ENCODE peak calls at places on chromosomes 12 and 14, in six cellular contexts. Z, W, Y, N, F and T are unnamed samples.

GRCh38 chr12:97283297-97283696 is 179.3 kb upstream of the RMST start:
- DNase-seq in N (no peak), Y (no peak), Z (no peak), F (no peak), W (no peak), T (no peak)

GRCh38 chr12:132710062-132710421 is 600 bp upstream of the PGAM5 start:
- DNase-seq in N (no peak), F (no peak), Z (no peak), W (no peak), Y (no peak), T (no peak)

GRCh38 chr14:53953002-53953827 is 3.4 kb downstream of the BMP4 start:
- DNase-seq in W (peak), Y (peak), Z (peak), N (peak), F (peak), T (peak)

GRCh38 chr14:89303452-89304435 is 113.3 kb downstream of the FOXN3 start:
- DNase-seq in N (peak), W (peak), Z (peak), F (peak), Y (no peak), T (no peak)

GRCh38 chr14:99229654-99230215 is 42.3 kb downstream of the BCL11B start:
- DNase-seq in Y (no peak), W (no peak), F (no peak), Z (no peak), N (no peak), T (no peak)

GRCh38 chr12:70692681-70693288 is 55.6 kb upstream of the PTPRB start:
- DNase-seq in Z (no peak), Y (peak), F (no peak), W (no peak), N (no peak), T (no peak)

GRCh38 chr12:56998316-56998715 is 8.0 kb downstream of the ZBTB39 start:
- DNase-seq in Z (no peak), Y (no peak), F (no peak), N (no peak), W (no peak), T (no peak)

GRCh38 chr12:34402899-34403705 is 380.8 kb downstream of the ALG10 start:
- DNase-seq in Y (no peak), W (peak), Z (peak), F (peak), N (peak), T (no peak)

GRCh38 chr12:113676117-113676516 is 204.4 kb upstream of the LHX5 start:
- DNase-seq in F (no peak), Z (no peak), W (no peak), N (no peak), Y (no peak), T (no peak)

GRCh38 chr12:59936546-59936945 is 340.7 kb downstream of the SLC16A7 start:
- DNase-seq in Y (no peak), N (no peak), F (no peak), W (no peak), Z (no peak), T (no peak)

GRCh38 chr14:100392266-100392850 is 69.2 kb downstream of the SLC25A47 start:
- DNase-seq in Y (no peak), F (no peak), W (no peak), Z (no peak), N (no peak), T (no peak)

GRCh38 chr14:87705439-87705896 is 287.5 kb downstream of the GALC start:
- DNase-seq in F (no peak), Y (no peak), Z (no peak), W (no peak), N (no peak), T (no peak)

GRCh38 chr12:119683413-119683812 is 15.5 kb downstream of the PRKAB1 start:
- DNase-seq in Z (no peak), Y (no peak), N (no peak), W (no peak), F (no peak), T (peak)

GRCh38 chr12:90058721-90059120 is 350.1 kb upstream of the ATP2B1 start:
- DNase-seq in Z (no peak), Y (no peak), F (no peak), W (no peak), N (no peak), T (peak)

GRCh38 chr12:2970744-2971143 is 11.5 kb downstream of the TEAD4 start:
- DNase-seq in N (no peak), F (no peak), Z (no peak), Y (no peak), W (peak), T (no peak)

GRCh38 chr12:47721431-47721973 is 3.8 kb downstream of the ENDOU start:
- DNase-seq in Y (no peak), Z (no peak), N (no peak), F (no peak), W (no peak), T (no peak)

DNA sequence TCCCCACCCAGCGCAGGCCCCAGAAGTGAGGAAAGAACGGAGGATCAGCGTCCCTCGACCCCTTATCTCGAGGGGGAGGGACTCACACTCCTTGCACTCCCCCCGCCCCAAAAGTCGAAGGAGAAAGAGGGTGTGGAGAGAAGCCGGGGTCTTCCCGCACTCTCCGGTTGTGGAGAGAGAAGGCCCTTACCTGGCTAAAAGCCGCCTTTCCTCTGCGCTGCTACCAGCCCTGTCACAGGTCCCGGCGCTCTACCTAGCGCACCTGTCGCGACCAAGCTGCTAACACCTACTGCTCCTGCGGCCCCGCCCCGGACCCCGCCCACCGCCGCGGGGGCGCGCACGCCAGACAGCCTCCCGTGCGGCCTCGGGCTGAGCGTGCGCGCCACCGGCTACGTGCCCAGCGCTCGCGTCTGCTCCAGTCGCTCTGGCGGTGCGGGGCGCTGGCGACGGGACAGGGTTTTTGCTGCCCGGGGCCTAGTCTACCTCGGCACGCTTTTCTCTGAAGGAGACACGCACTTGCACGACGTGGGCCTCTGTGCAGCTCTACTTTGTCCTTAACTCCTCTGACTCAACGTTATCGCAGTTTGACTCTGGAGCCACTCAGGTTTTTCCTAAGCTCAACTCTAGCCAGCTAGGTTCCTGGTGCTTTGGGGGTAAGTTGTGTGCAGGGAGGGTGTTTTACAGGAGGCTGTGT is at the start of gene LIMA1:
- DNase-seq in W (peak), Z (peak), Y (peak), N (peak), F (peak), T (peak)
- TF ChIP-seq POLR2A in W (peak), Z (peak), Y (peak), N (peak), F (peak), T (peak)

GRCh38 chr12:108564724-108565123 is 2.3 kb downstream of the ISCU start:
- DNase-seq in N (no peak), W (no peak), F (no peak), Z (no peak), Y (no peak), T (no peak)

GRCh38 chr12:108567974-108568652 is 5.7 kb downstream of the ISCU start:
- DNase-seq in F (no peak), Y (no peak), Z (no peak), N (no peak), W (no peak), T (no peak)

GRCh38 chr12:108567388-108567787 is 5.0 kb downstream of the ISCU start:
- DNase-seq in N (no peak), Z (no peak), Y (no peak), F (no peak), W (no peak), T (no peak)

GRCh38 chr12:108566452-108566851 is 4.1 kb downstream of the ISCU start:
- DNase-seq in Y (no peak), F (no peak), W (no peak), N (no peak), Z (no peak), T (no peak)

DNA sequence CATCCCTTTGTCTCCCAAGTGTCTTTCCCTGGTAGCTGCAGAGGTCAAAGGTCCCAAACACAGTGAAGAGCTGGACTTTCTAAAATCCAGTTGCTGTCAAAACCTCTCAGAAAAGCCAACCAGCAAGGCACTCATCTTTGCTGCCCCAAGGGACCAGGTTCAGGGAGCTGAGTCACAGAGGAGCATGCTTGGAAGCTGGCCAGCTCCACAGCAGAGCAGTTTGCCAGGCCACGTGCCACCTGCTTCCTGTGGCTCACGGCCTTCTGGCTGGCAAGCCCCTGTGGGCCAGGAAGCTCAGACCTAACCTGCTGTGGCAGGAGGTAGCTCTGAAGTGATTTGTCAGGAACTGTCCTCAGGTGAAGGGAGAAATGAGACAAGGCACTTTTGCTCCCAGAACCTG is 3.6 kb downstream of the ISCU start:
- DNase-seq in F (peak), Z (peak), Y (peak), N (peak), W (peak), T (peak)
- TF ChIP-seq POLR2A in F (no peak), Z (no peak), Y (no peak), N (no peak), W (no peak), T (no peak)

GRCh38 chr12:7376196-7376595 is 67.8 kb downstream of the CD163L1 start:
- DNase-seq in N (no peak), Z (no peak), Y (no peak), W (no peak), F (no peak), T (no peak)

GRCh38 chr12:7369274-7369729 is 65.4 kb downstream of the ACSM4 start:
- DNase-seq in W (peak), Y (no peak), N (no peak), F (no peak), Z (peak), T (no peak)

GRCh38 chr12:7373226-7373625 is 69.4 kb downstream of the ACSM4 start:
- DNase-seq in Y (no peak), W (no peak), F (no peak), N (no peak), Z (no peak), T (no peak)

GRCh38 chr12:7374423-7375144 is 69.4 kb downstream of the CD163L1 start:
- DNase-seq in Y (peak), N (no peak), W (no peak), Z (no peak), F (peak), T (peak)

GRCh38 chr12:7375145-7375543 is 68.8 kb downstream of the CD163L1 start:
- DNase-seq in N (no peak), F (no peak), Y (no peak), W (no peak), Z (no peak), T (no peak)
- TF ChIP-seq POLR2A in N (no peak), F (no peak), Y (no peak), W (no peak), Z (no peak), T (no peak)

DNA sequence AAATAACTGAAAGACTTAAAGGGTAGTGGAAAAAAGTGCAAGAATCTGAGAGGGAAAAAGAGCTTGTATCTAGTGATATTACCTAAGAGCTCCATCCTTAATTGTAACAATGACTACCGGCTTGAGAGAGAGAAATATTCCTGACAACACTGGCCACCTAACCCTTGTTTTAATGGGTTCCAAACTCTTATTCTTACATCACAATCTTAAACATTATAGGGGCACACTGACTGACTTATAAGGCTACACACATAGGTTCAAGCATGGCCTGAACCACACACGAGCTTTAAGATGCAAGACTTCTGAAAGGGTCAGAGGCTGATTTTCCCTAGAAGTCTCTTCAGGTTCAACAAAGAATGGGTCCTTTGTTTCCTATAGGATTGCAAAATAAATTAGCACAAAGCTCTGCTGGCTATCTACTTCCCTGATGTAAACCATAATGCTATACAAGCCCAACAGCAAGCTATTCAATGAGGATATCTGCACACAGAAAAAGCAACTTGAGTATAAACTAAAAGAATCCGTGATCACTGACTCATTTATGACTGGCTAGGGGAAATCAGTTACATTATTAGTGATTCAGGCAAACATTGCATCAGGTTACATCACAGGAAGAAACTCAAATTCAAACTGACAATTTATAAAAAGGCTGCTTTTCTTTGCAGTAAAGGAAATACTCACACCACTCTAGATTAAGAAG is 8.6 kb downstream of the BTG1 start:
- DNase-seq in N (no peak), Z (no peak), F (no peak), W (no peak), Y (peak), T (no peak)
- TF ChIP-seq POLR2A in N (no peak), Z (no peak), F (no peak), W (no peak), Y (no peak), T (no peak)

GRCh38 chr14:105007593-105008264 is 13.2 kb downstream of the CDCA4 start:
- DNase-seq in W (no peak), Y (no peak), Z (no peak), F (no peak), N (no peak), T (no peak)
- TF ChIP-seq POLR2A in W (no peak), Y (no peak), Z (no peak), F (no peak), N (no peak), T (no peak)

GRCh38 chr14:31421200-31421599 is 850 bp upstream of the HEATR5A start:
- DNase-seq in Z (no peak), F (no peak), N (no peak), W (no peak), Y (no peak), T (no peak)

GRCh38 chr14:31420013-31420318 is 384 bp downstream of the HEATR5A start:
- DNase-seq in N (peak), F (peak), Z (peak), Y (peak), W (peak), T (peak)

GRCh38 chr14:31419179-31420012 is 954 bp downstream of the HEATR5A start:
- DNase-seq in W (no peak), N (no peak), Z (no peak), Y (no peak), F (no peak), T (no peak)

GRCh38 chr14:31418440-31418839 is 1.9 kb downstream of the HEATR5A start:
- DNase-seq in Y (no peak), F (no peak), Z (no peak), W (no peak), N (no peak), T (no peak)

DNA sequence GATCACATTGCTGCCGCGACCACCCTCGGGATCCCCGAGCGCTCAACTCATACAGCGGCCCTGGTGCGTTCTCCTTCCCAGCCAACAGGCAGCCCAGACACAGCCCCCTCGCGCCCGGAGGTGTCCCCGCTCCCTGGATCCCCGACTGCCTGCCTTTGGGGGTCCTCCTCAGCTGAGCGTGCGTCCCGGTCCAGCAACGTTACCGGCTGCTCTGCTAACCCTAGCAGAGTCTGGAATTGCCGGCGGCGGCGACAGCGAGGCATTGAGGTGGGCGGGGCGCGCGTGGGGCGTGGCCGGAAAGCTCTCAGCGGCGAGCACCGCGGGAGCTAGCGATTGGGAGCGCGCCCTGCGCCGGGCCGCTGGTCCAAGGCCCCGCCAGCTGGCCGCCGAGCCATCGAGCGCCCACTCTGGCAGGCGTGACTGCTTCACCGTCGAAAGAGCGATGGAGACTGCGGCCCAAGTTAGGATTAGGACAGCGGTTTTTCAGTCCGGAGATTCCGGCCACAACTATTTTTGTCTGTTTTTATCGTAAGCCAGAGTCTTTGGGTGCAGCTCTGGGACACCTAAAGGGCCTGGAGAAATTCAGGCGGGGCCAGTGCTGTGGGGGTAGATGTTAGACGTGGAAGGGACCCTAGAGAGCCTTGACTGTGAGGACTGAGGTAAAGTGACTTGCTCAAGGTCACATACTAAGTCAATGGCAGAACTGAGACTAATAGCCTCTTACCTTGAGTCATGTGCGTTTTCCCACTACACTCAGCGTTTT is at the start of gene HEATR5A:
- DNase-seq in F (peak), Z (peak), W (peak), N (peak), Y (peak), T (peak)
- TF ChIP-seq POLR2A in F (peak), Z (peak), W (peak), N (peak), Y (peak), T (peak)

DNA sequence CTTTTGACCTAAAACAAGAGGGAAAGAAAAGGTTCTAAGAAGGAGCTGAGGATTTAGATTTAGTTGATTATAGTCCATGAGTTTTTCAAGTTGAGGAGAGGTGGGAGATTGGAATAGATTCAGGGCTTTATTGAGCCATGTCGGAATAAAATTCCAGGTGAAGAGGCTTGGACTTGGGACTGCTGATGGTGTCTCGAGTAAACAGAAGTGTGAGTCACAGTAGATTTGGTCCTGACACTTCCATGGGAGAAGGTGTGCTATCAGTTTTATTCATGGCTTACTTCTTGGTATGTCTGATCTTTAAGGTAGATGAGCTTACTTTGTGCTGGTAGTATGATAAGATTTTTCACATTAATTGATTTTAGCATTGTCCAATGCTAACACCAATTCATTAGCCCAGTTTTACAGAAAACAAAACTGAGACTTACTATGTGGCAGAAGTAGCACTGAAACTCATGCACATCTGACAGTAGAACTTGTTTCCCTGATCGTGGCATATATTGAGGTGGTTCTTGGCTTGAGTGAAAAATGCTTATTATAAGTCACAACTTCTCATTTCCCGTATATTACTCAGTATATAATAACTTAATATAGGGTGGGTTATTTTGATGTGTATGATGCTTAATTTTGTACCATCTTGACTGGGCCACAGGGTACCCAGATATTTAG is 172.4 kb upstream of the IGF1 start:
- DNase-seq in Y (no peak), Z (no peak), N (no peak), W (no peak), F (no peak), T (no peak)
- TF ChIP-seq POLR2A in Y (no peak), Z (no peak), N (no peak), W (no peak), F (no peak), T (no peak)

GRCh38 chr12:25686351-25686750 is 133.3 kb upstream of the LMNTD1 start:
- DNase-seq in Z (no peak), Y (no peak), F (no peak), N (no peak), W (no peak), T (no peak)

GRCh38 chr12:25684070-25684469 is 131.0 kb upstream of the LMNTD1 start:
- DNase-seq in N (no peak), Y (no peak), W (no peak), F (no peak), Z (no peak), T (no peak)

GRCh38 chr12:25677180-25677937 is 124.3 kb upstream of the LMNTD1 start:
- DNase-seq in Y (no peak), N (no peak), Z (no peak), W (no peak), F (no peak), T (no peak)

GRCh38 chr12:25681580-25681979 is 128.5 kb upstream of the LMNTD1 start:
- DNase-seq in Y (no peak), F (no peak), N (no peak), W (no peak), Z (no peak), T (no peak)

GRCh38 chr12:25682421-25682820 is 129.3 kb upstream of the LMNTD1 start:
- DNase-seq in Y (no peak), Z (no peak), F (no peak), N (no peak), W (no peak), T (no peak)
- TF ChIP-seq POLR2A in Y (no peak), Z (no peak), F (no peak), N (no peak), W (no peak), T (no peak)

GRCh38 chr14:49860988-49861387 is 8.4 kb upstream of the NEMF start:
- DNase-seq in F (no peak), Z (no peak), Y (no peak), N (no peak), W (no peak), T (no peak)

GRCh38 chr14:49865431-49865859 is 12.9 kb upstream of the NEMF start:
- DNase-seq in Z (peak), N (peak), F (peak), Y (peak), W (peak), T (no peak)

GRCh38 chr14:49861581-49861922 is 9.0 kb upstream of the NEMF start:
- DNase-seq in W (peak), Y (peak), N (peak), F (peak), Z (peak), T (no peak)

GRCh38 chr14:49863483-49864262 is 11.1 kb upstream of the NEMF start:
- DNase-seq in W (no peak), N (no peak), F (no peak), Y (no peak), Z (no peak), T (no peak)

GRCh38 chr14:49861923-49862673 is 9.5 kb upstream of the NEMF start:
- DNase-seq in N (peak), Z (peak), F (peak), Y (peak), W (peak), T (no peak)
- TF ChIP-seq POLR2A in N (no peak), Z (no peak), F (no peak), Y (no peak), W (no peak), T (no peak)